ENCODE peak calls at places on chromosomes 3 and 15, in six cellular contexts. One of them, this sample, is unnamed.
A peak's percentile ranks its signal among the peaks of the same experiment; 100 is the strongest.

GRCh38 chr3:23161896-23162570 is 41.1 kb upstream of the UBE2E2 start:
- DNase-seq in H54: no peak
- DNase-seq in fibroblast of mammary gland: peak; percentile 66
- DNase-seq in KG1: no peak
- DNase-seq in endothelial cell of umbilical vein: no peak
- DNase-seq in GM23338: no peak
- DNase-seq in this sample: no peak

GRCh38 chr3:55247666-55248065 is 239.4 kb downstream of the WNT5A start:
- DNase-seq in H54: no peak
- DNase-seq in endothelial cell of umbilical vein: no peak
- DNase-seq in fibroblast of mammary gland: no peak
- DNase-seq in GM23338: no peak
- DNase-seq in KG1: no peak
- DNase-seq in this sample: no peak

GRCh38 chr3:183098538-183099025 is 714 bp downstream of the MCCC1 start:
- DNase-seq in KG1: no peak
- DNase-seq in H54: peak; percentile 12
- DNase-seq in fibroblast of mammary gland: peak; percentile 23
- DNase-seq in endothelial cell of umbilical vein: no peak
- DNase-seq in GM23338: no peak
- DNase-seq in this sample: peak; percentile 25

GRCh38 chr15:39593071-39594055 is 12.5 kb downstream of the THBS1 start:
- DNase-seq in KG1: no peak
- DNase-seq in fibroblast of mammary gland: peak; percentile 25
- DNase-seq in H54: no peak
- DNase-seq in GM23338: no peak
- DNase-seq in endothelial cell of umbilical vein: peak; percentile 63
- DNase-seq in this sample: no peak

GRCh38 chr3:14583543-14584091 is 43.5 kb upstream of the GRIP2 start:
- DNase-seq in endothelial cell of umbilical vein: no peak
- DNase-seq in H54: no peak
- DNase-seq in KG1: no peak
- DNase-seq in fibroblast of mammary gland: no peak
- DNase-seq in GM23338: no peak
- DNase-seq in this sample: no peak

GRCh38 chr3:160473978-160474377 is 24.4 kb upstream of the TRIM59 start:
- DNase-seq in fibroblast of mammary gland: peak; percentile 99
- DNase-seq in GM23338: no peak
- DNase-seq in endothelial cell of umbilical vein: no peak
- DNase-seq in KG1: no peak
- DNase-seq in H54: peak; percentile 37
- DNase-seq in this sample: no peak

GRCh38 chr15:48411971-48412591 is 80.9 kb downstream of the DUT start:
- DNase-seq in fibroblast of mammary gland: peak; percentile 86
- DNase-seq in H54: no peak
- DNase-seq in GM23338: no peak
- DNase-seq in endothelial cell of umbilical vein: peak; percentile 26
- DNase-seq in KG1: no peak
- DNase-seq in this sample: no peak

GRCh38 chr3:72446406-72447058 is 401.7 kb downstream of the SHQ1 start:
- DNase-seq in H54: no peak
- DNase-seq in GM23338: peak; percentile 55
- DNase-seq in KG1: no peak
- DNase-seq in fibroblast of mammary gland: peak; percentile 28
- DNase-seq in endothelial cell of umbilical vein: no peak
- DNase-seq in this sample: peak; percentile 70

GRCh38 chr3:20742903-20743302 is 556.9 kb upstream of the SGO1 start:
- DNase-seq in endothelial cell of umbilical vein: no peak
- DNase-seq in fibroblast of mammary gland: no peak
- DNase-seq in GM23338: peak; percentile 58
- DNase-seq in H54: no peak
- DNase-seq in KG1: no peak
- DNase-seq in this sample: no peak

GRCh38 chr15:65374831-65375401 is 2.9 kb downstream of the IGDCC3 start:
- DNase-seq in GM23338: no peak
- DNase-seq in H54: no peak
- DNase-seq in endothelial cell of umbilical vein: no peak
- DNase-seq in fibroblast of mammary gland: no peak
- DNase-seq in KG1: no peak
- DNase-seq in this sample: no peak

GRCh38 chr15:29050870-29051269 is 165.1 kb downstream of the APBA2 start:
- DNase-seq in fibroblast of mammary gland: no peak
- DNase-seq in H54: no peak
- DNase-seq in endothelial cell of umbilical vein: no peak
- DNase-seq in GM23338: no peak
- DNase-seq in KG1: no peak
- DNase-seq in this sample: no peak

GRCh38 chr3:179148446-179149238 is 485 bp downstream of the PIK3CA start:
- DNase-seq in endothelial cell of umbilical vein: peak; percentile 71
- DNase-seq in GM23338: peak; percentile 71
- DNase-seq in KG1: peak; percentile 52
- DNase-seq in fibroblast of mammary gland: peak; percentile 22
- DNase-seq in H54: peak; percentile 45
- DNase-seq in this sample: no peak

GRCh38 chr15:51727141-51727897 is 10.1 kb downstream of the LYSMD2 start:
- DNase-seq in GM23338: peak; percentile 24
- DNase-seq in H54: no peak
- DNase-seq in fibroblast of mammary gland: peak; percentile 51
- DNase-seq in KG1: no peak
- DNase-seq in endothelial cell of umbilical vein: no peak
- DNase-seq in this sample: no peak

GRCh38 chr3:108861401-108861800 is 38.8 kb downstream of the TRAT1 start:
- DNase-seq in fibroblast of mammary gland: no peak
- DNase-seq in KG1: no peak
- DNase-seq in H54: no peak
- DNase-seq in endothelial cell of umbilical vein: no peak
- DNase-seq in GM23338: peak; percentile 10
- DNase-seq in this sample: no peak

GRCh38 chr15:63498815-63499549 is 5.4 kb upstream of the USP3 start:
- DNase-seq in KG1: no peak
- DNase-seq in GM23338: no peak
- DNase-seq in fibroblast of mammary gland: no peak
- DNase-seq in endothelial cell of umbilical vein: no peak
- DNase-seq in H54: no peak
- DNase-seq in this sample: no peak